ENCODE peak calls at places on chromosomes 13 and 19, in seven cellular contexts. A is B cell; X is GM12878; E is stomach; H is neural crest cell; F is activated CD4-positive, alpha-beta T cell treated with anti-CD3 and anti-CD28 coated beads, Interleukin-2, amount 50 U/mL, for 24 hours; C is cardiac muscle cell. Z is an unnamed sample.

GRCh38 chr13:28492527-28493367 is 2.2 kb downstream of the FLT1 start:
- DNase-seq in F (peak), E (no peak), C (no peak), X (peak), H (no peak), A (no peak), Z (no peak)

GRCh38 chr19:38949580-38950367 is 19.0 kb downstream of the MRPS12 start:
- DNase-seq in C (peak), E (peak), X (no peak), H (peak), F (peak), A (peak), Z (peak)

GRCh38 chr19:55301459-55302331 is 17.9 kb downstream of the BRSK1 start:
- DNase-seq in C (peak), A (peak), H (peak), E (peak), X (peak), F (peak), Z (peak)

GRCh38 chr19:13881692-13882418 is 4.9 kb downstream of the NANOS3 start:
- DNase-seq in F (peak), E (no peak), H (no peak), A (no peak), C (peak), X (no peak), Z (peak)

GRCh38 chr19:5718032-5718578 is 1.8 kb downstream of the LONP1 start:
- DNase-seq in A (no peak), C (peak), E (no peak), F (no peak), X (no peak), H (no peak), Z (no peak)

GRCh38 chr19:8831832-8832131 is 322 bp downstream of the ZNF558 start:
- DNase-seq in A (no peak), C (no peak), F (no peak), H (no peak), X (no peak), E (no peak), Z (no peak)

GRCh38 chr13:94479559-94480095 is at the start of gene DCT:
- DNase-seq in F (no peak), H (no peak), C (no peak), E (no peak), X (no peak), A (no peak), Z (no peak)

GRCh38 chr19:7968796-7969559 is 25.5 kb upstream of the TIMM44 start:
- DNase-seq in E (no peak), H (no peak), X (no peak), F (no peak), C (no peak), A (no peak), Z (no peak)

GRCh38 chr13:35684432-35684831 is 207.9 kb upstream of the MAB21L1 start:
- DNase-seq in X (no peak), A (no peak), H (no peak), E (no peak), F (no peak), C (no peak), Z (no peak)

GRCh38 chr19:40403262-40403984 is 9.8 kb downstream of the PRX start:
- DNase-seq in F (peak), X (peak), C (peak), H (peak), E (peak), A (peak), Z (peak)

GRCh38 chr19:3518231-3518630 is 12.1 kb downstream of the FZR1 start:
- DNase-seq in X (no peak), F (no peak), A (no peak), E (no peak), H (no peak), C (no peak), Z (no peak)

GRCh38 chr19:19109601-19110000 is 28.7 kb downstream of the TMEM161A start:
- DNase-seq in F (no peak), A (no peak), H (no peak), C (peak), E (no peak), X (no peak), Z (no peak)

GRCh38 chr19:39705578-39706188 is 1.4 kb downstream of the LGALS14 start:
- DNase-seq in F (peak), H (no peak), C (peak), A (no peak), E (no peak), X (no peak), Z (no peak)

GRCh38 chr13:40103864-40104263 is 448.4 kb downstream of the COG6 start:
- DNase-seq in X (no peak), F (no peak), E (no peak), C (no peak), H (no peak), A (no peak), Z (no peak)

GRCh38 chr13:38661276-38661675 is 25.6 kb upstream of the FREM2 start:
- DNase-seq in F (no peak), H (no peak), A (no peak), E (no peak), X (no peak), C (peak), Z (no peak)

GRCh38 chr19:18858906-18859646 is 27.3 kb downstream of the UPF1 start:
- DNase-seq in E (no peak), C (no peak), H (no peak), F (no peak), X (no peak), A (no peak), Z (no peak)

Z was measured in left ventricle myocardium superior.